ENCODE peak calls at places on chromosomes 4 and X, in four cellular contexts. Y is dermis microvascular lymphatic vessel endothelial cell, A is sciatic nerve, G is progenitor cell of endocrine pancreas. E is an unnamed sample.

GRCh38 chrX:5852941-5853340 is 375.7 kb downstream of the NLGN4X start:
- DNase-seq in A (no peak), Y (no peak), G (no peak), E (no peak)

GRCh38 chr4:142372570-142373300 is 473.4 kb downstream of the INPP4B start:
- DNase-seq in G (no peak), A (no peak), Y (no peak), E (no peak)

GRCh38 chrX:81202413-81202794 is 502 bp downstream of the SH3BGRL start:
- DNase-seq in G (no peak), Y (no peak), A (no peak), E (no peak)

GRCh38 chrX:31356501-31357263 is 284.8 kb upstream of the FTHL17 start:
- DNase-seq in Y (no peak), A (no peak), G (no peak), E (no peak)

GRCh38 chrX:107700317-107700774 is 72.0 kb downstream of the PRPS1 start:
- DNase-seq in G (no peak), Y (no peak), A (no peak), E (no peak)

GRCh38 chrX:46710927-46711623 is 47.8 kb downstream of the SLC9A7 start:
- DNase-seq in A (no peak), G (no peak), Y (no peak), E (no peak)

GRCh38 chr4:107564326-107564725 is 155.7 kb downstream of the PAPSS1 start:
- DNase-seq in A (no peak), Y (no peak), G (no peak), E (no peak)

GRCh38 chr4:184746532-184746870 is 12.6 kb upstream of the CENPU start:
- DNase-seq in A (no peak), Y (no peak), G (no peak), E (no peak)

GRCh38 chrX:107628662-107629532 is 587 bp downstream of the PRPS1 start:
- DNase-seq in G (peak; percentile 11), A (no peak), Y (peak; percentile 28), E (peak; percentile 38)

GRCh38 chr4:52376107-52376704 is 282.9 kb downstream of the USP46 start:
- DNase-seq in Y (peak; percentile 59), A (no peak), G (no peak), E (no peak)

GRCh38 chr4:112321768-112322684 is 24.9 kb downstream of the ALPK1 start:
- DNase-seq in G (peak; percentile 37), Y (peak; percentile 73), A (peak; percentile 79), E (peak; percentile 44)

GRCh38 chr4:121041307-121042090 is 30.8 kb downstream of the NDNF start:
- DNase-seq in Y (no peak), A (no peak), G (no peak), E (no peak)

GRCh38 chr4:79855081-79855480 is 217.9 kb downstream of the ANTXR2 start:
- DNase-seq in G (no peak), A (no peak), Y (no peak), E (no peak)

GRCh38 chrX:123814343-123814742 is 45.5 kb upstream of the XIAP start:
- DNase-seq in Y (no peak), A (no peak), G (no peak), E (no peak)

GRCh38 chr4:168877779-168878491 is 132.1 kb downstream of the CBR4 start:
- DNase-seq in A (peak; percentile 67), G (peak; percentile 26), Y (peak; percentile 66), E (peak; percentile 33)

GRCh38 chr4:121070274-121070673 is 2.1 kb downstream of the NDNF start:
- DNase-seq in Y (no peak), A (no peak), G (no peak), E (no peak)

GRCh38 chrX:16479206-16479869 is 170.6 kb upstream of the S100G start:
- DNase-seq in Y (peak; percentile 56), A (no peak), G (no peak), E (no peak)

GRCh38 chr4:73944061-73944875 is 37.6 kb downstream of the PF4 start:
- DNase-seq in A (no peak), G (no peak), Y (no peak), E (peak; percentile 54)

GRCh38 chr4:145815626-145816025 is 123.0 kb downstream of the ZNF827 start:
- DNase-seq in G (no peak), A (no peak), Y (no peak), E (no peak)

GRCh38 chr4:54800831-54801530 is 143.2 kb downstream of the KIT start:
- DNase-seq in G (no peak), A (no peak), Y (no peak), E (no peak)

GRCh38 chr4:153748378-153748777 is 11.4 kb downstream of the RNF175 start:
- DNase-seq in Y (peak; percentile 25), A (no peak), G (no peak), E (no peak)

GRCh38 chr4:78242071-78242470 is 184.9 kb downstream of the FRAS1 start:
- DNase-seq in Y (no peak), G (no peak), A (no peak), E (no peak)

GRCh38 chrX:6456196-6456595 is 78.7 kb downstream of the VCX3A start:
- DNase-seq in Y (no peak), G (no peak), A (no peak), E (no peak)

GRCh38 chr4:40316782-40317635 is 18.1 kb upstream of the CHRNA9 start:
- DNase-seq in Y (peak; percentile 95), G (peak; percentile 57), A (peak; percentile 61), E (peak; percentile 58)

GRCh38 chr4:152352645-152353116 is 183.2 kb downstream of the FBXW7 start:
- DNase-seq in Y (peak; percentile 94), G (no peak), A (peak; percentile 67), E (peak; percentile 64)

GRCh38 chr4:139540161-139540560 is 15.9 kb downstream of the SETD7 start:
- DNase-seq in A (no peak), Y (no peak), G (no peak), E (no peak)

GRCh38 chrX:154374361-154375155 is at the start of gene FLNA:
- DNase-seq in G (peak; percentile 58), Y (peak; percentile 29), A (no peak), E (no peak)

GRCh38 chrX:153957224-153957623 is 12.8 kb upstream of the RENBP start:
- DNase-seq in G (no peak), A (no peak), Y (no peak), E (no peak)

GRCh38 chr4:136810626-136811025 is 721.7 kb downstream of the PCDH18 start:
- DNase-seq in G (no peak), A (no peak), Y (no peak), E (no peak)

GRCh38 chr4:2796261-2797187 is 3.6 kb downstream of the SH3BP2 start:
- DNase-seq in G (no peak), A (peak; percentile 77), Y (peak; percentile 60), E (no peak)

GRCh38 chr4:147103403-147103946 is 157.8 kb upstream of the TTC29 start:
- DNase-seq in Y (peak; percentile 5), G (no peak), A (peak; percentile 59), E (no peak)

GRCh38 chrX:40383969-40384368 is 196.8 kb upstream of the ATP6AP2 start:
- DNase-seq in A (no peak), G (no peak), Y (no peak), E (no peak)

GRCh38 chr4:55012363-55013255 is 112.8 kb downstream of the KDR start:
- DNase-seq in Y (peak; percentile 59), A (no peak), G (no peak), E (no peak)

GRCh38 chr4:155025762-155026457 is 182.5 kb upstream of the NPY2R start:
- DNase-seq in G (peak; percentile 43), A (no peak), Y (peak; percentile 78), E (peak; percentile 53)

GRCh38 chrX:150936556-150936955 is 38.1 kb upstream of the CD99L2 start:
- DNase-seq in Y (no peak), G (no peak), A (no peak), E (no peak)

GRCh38 chrX:68841251-68842049 is 12.6 kb downstream of the EFNB1 start:
- DNase-seq in G (no peak), Y (no peak), A (no peak), E (no peak)

GRCh38 chr4:138113819-138114415 is 128.2 kb downstream of the SLC7A11 start:
- DNase-seq in Y (peak; percentile 55), G (no peak), A (no peak), E (no peak)

GRCh38 chr4:18850763-18851331 is 829.3 kb upstream of the LCORL start:
- DNase-seq in Y (no peak), G (no peak), A (no peak), E (no peak)